ENCODE peak calls at places on chromosome 1, in nine cellular contexts. W, P, A, T, R, Q, V, C and G are unnamed samples.
A peak's percentile ranks its signal among the peaks of the same experiment; 100 is the strongest.

GRCh38 chr1:80245813-80246212 is 1239.3 kb upstream of the ADGRL4 start:
- DNase-seq in W (no peak), P (no peak), A (no peak), T (no peak), R (no peak), Q (no peak), V (no peak), C (no peak), G (no peak)

GRCh38 chr1:3773572-3774502 is 1.3 kb downstream of the SMIM1 start:
- DNase-seq in W (no peak), P (no peak), A (no peak), T (no peak), R (no peak), Q (no peak), V (no peak), C (no peak), G (no peak)

GRCh38 chr1:55476445-55477015 is 261.4 kb upstream of the USP24 start:
- DNase-seq in W (no peak), P (no peak), A (no peak), T (no peak), R (no peak), Q (no peak), V (no peak), C (no peak), G (no peak)

GRCh38 chr1:210792703-210793102 is 341.2 kb downstream of the KCNH1 start:
- DNase-seq in W (peak; percentile 18), P (no peak), A (no peak), T (no peak), R (no peak), Q (no peak), V (no peak), C (no peak), G (no peak)

GRCh38 chr1:15994590-15995351 is 9.3 kb upstream of the SRARP start:
- DNase-seq in W (peak; percentile 59), P (peak; percentile 73), A (peak; percentile 75), T (peak; percentile 60), R (peak; percentile 50), Q (no peak), V (no peak), C (peak; percentile 28), G (no peak)

GRCh38 chr1:109570414-109570813 is 22.0 kb downstream of the GNAI3 start:
- DNase-seq in W (no peak), P (peak; percentile 53), A (no peak), T (peak; percentile 18), R (peak; percentile 49), Q (no peak), V (no peak), C (no peak), G (no peak)

GRCh38 chr1:43834280-43835140 is 99.1 kb upstream of the ARTN start:
- DNase-seq in W (peak; percentile 17), P (no peak), A (no peak), T (no peak), R (no peak), Q (no peak), V (no peak), C (no peak), G (no peak)

GRCh38 chr1:206824327-206824726 is 41.1 kb upstream of the IL20 start:
- DNase-seq in W (no peak), P (no peak), A (no peak), T (no peak), R (no peak), Q (no peak), V (no peak), C (no peak), G (no peak)

GRCh38 chr1:67285780-67286488 is 21.7 kb upstream of the IL12RB2 start:
- DNase-seq in W (no peak), P (no peak), A (no peak), T (no peak), R (no peak), Q (no peak), V (no peak), C (no peak), G (no peak)

GRCh38 chr1:233990486-233990885 is 86.0 kb downstream of the SLC35F3 start:
- DNase-seq in W (no peak), P (no peak), A (no peak), T (no peak), R (no peak), Q (no peak), V (no peak), C (no peak), G (no peak)

GRCh38 chr1:206469933-206470691 is at the start of gene IKBKE:
- DNase-seq in W (no peak), P (peak; percentile 63), A (peak; percentile 77), T (peak; percentile 67), R (peak; percentile 28), Q (no peak), V (no peak), C (peak; percentile 39), G (peak; percentile 46)

DNA sequence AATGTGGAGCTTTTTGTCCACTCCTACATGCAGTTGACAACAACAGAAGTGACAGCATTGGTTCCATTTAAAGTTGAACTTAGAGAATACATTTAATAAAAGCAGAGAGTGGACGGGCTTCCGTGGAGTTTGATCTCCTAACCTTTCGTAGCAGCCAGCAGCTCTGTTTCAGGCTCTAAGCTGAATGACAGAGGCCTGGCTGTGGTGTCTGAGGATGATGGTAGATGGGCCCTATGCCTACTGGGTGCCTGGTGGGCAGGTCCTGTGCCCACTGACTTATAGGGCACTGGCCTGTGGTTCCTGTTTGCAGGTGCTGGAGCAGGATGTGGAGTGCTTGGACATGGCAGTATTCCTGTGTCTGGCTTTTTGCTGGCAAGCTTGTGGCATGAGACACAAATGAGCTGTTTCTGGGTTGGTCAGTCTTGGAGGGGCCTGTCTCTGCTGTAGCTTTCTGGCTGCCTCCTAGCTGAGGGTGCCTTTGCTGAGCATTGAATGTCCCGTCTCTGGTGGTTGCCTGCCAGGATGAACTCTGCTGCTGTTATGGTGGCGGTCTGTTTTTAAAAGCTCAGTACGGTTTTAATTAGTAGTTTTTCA is 54.6 kb downstream of the PRDM2 start:
- DNase-seq in W (peak; percentile 8), P (no peak), A (no peak), T (no peak), R (no peak), Q (no peak), V (no peak), C (no peak), G (no peak)
- H3K4me1 ChIP-seq in W (no peaks in the 10 kb centered on the region), P (peaks cover 30% of the 10 kb centered on the region), A (peaks cover 82% of the 10 kb centered on the region), T (peaks cover 28% of the 10 kb centered on the region), R (peaks cover 12% of the 10 kb centered on the region), Q (peaks cover 83% of the 10 kb centered on the region), V (peaks cover 47% of the 10 kb centered on the region), C (peaks cover 85% of the 10 kb centered on the region), G (peaks cover 71% of the 10 kb centered on the region)

GRCh38 chr1:225467193-225468020 is 39.6 kb upstream of the LBR start:
- DNase-seq in W (no peak), P (peak; percentile 75), A (peak; percentile 72), T (no peak), R (no peak), Q (peak; percentile 67), V (peak; percentile 65), C (peak; percentile 86), G (peak; percentile 81)
- H3K4me3 ChIP-seq in W (no peak overlapping the region), P (peak overlapping the region; percentile 3), A (peak overlapping the region; percentile 35), T (no peak overlapping the region), R (no peak overlapping the region), Q (peak overlapping the region; percentile 60), V (peak overlapping the region; percentile 75), C (peak overlapping the region; percentile 84), G (peak overlapping the region; percentile 94)

DNA sequence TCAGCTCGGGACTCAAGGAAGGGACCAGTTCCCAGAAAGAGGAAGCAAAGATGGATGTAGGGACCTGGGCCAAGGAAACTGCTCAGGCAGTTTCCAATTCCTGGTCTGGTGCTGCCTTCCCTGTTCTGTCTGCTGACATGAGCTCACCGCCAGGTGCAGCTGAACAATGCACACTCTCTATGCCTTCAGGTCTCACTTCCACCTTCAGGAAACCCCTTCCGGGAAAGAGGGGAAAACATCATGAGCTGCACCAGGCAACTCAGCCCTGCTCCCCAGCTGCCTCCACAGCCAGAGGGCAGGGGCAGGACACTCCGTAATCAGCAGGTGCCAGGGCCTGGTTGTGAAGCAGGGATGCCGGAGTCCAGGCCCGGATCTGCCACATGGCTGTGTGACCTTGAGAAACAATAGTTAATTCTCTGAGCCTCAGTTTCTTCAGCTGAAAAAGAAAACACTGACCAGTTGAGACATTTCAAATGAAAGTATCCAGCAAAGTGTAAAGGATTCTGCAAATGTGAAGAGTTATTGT is 27.8 kb downstream of the SMIM12 start:
- DNase-seq in W (peak; percentile 9), P (no peak), A (no peak), T (no peak), R (no peak), Q (no peak), V (no peak), C (no peak), G (no peak)
- H3K4me1 ChIP-seq in W (no peaks in the 10 kb centered on the region), P (no peaks in the 10 kb centered on the region), A (peaks cover 19% of the 10 kb centered on the region), T (no peaks in the 10 kb centered on the region), R (no peaks in the 10 kb centered on the region), Q (no peaks in the 10 kb centered on the region), V (no peaks in the 10 kb centered on the region), C (no peaks in the 10 kb centered on the region), G (no peaks in the 10 kb centered on the region)

GRCh38 chr1:101884621-101885020 is 112.1 kb downstream of the OLFM3 start:
- DNase-seq in W (no peak), P (no peak), A (no peak), T (no peak), R (no peak), Q (no peak), V (no peak), C (no peak), G (no peak)
- H3K4me3 ChIP-seq in W (no peak overlapping the region), P (no peak overlapping the region), A (no peak overlapping the region), T (no peak overlapping the region), R (no peak overlapping the region), Q (no peak overlapping the region), V (no peak overlapping the region), C (no peak overlapping the region), G (no peak overlapping the region)

DNA sequence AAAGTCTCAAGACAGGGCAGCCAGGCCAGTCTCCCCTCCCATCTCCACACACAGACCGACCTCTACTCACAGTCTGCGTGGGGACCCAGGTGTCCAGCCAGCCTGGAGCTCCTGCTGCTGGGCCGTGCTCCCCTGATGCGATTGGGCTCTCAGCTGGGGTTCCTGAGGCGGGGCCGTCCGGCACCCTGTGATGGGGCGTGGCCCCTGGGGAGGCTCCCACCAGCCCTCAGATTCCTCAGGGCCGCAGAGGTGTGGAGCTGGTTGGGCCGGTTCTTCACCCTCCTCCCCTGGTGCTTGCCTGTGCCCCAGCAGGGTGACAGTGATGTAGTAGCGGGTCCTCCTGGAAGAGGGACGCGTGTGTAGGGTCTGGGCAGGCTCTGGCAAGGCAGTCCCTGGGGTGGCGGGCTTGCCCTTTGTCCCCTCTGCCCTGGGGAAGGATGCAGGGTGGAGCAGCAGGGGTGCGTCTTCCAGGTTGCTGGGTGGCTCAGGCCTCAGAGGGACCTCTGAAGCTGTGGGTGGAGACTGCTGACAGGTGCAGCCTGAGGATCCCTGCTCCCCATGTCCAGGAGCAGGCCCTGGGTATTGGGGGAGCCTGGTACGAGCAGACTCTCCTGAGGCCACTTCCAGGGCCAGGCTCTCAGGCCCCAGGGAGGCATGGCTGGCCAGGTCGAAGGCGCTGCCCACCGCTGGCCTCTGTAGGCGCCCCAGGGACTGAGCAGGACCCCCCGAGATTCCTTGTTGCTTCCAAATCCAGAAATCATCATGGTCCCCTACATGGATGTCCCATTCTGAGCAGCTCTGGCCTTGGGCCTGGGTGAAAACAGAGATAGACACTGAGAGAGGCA is at the start of gene CRYBG2:
- DNase-seq in W (no peak), P (peak; percentile 52), A (no peak), T (no peak), R (peak; percentile 57), Q (no peak), V (no peak), C (no peak), G (no peak)
- H3K4me1 ChIP-seq in W (no peaks in the 10 kb centered on the region), P (no peaks in the 10 kb centered on the region), A (no peaks in the 10 kb centered on the region), T (peaks cover 10% of the 10 kb centered on the region), R (peaks cover 5% of the 10 kb centered on the region), Q (peaks cover 11% of the 10 kb centered on the region), V (peaks cover 10% of the 10 kb centered on the region), C (peaks cover 10% of the 10 kb centered on the region), G (peaks cover 10% of the 10 kb centered on the region)